ENCODE peak calls at places on chromosomes 16 and 17, in nine cellular contexts. J, S, D, Z, R, W, X, I and Q are unnamed samples.
A peak's percentile ranks its signal among the peaks of the same experiment; 100 is the strongest.

GRCh38 chr17:78798695-78799559 is 16.9 kb upstream of the CYTH1 start:
- DNase-seq in Z (peak; percentile 27), J (no peak), S (no peak), I (peak; percentile 50), X (no peak), W (no peak), R (no peak), D (peak; percentile 28), Q (no peak)

GRCh38 chr17:16378631-16379282 is 2.1 kb upstream of the UBB start:
- DNase-seq in S (no peak), I (no peak), D (no peak), Z (peak; percentile 35), X (no peak), J (no peak), R (peak; percentile 34), W (peak; percentile 69), Q (peak; percentile 62)

GRCh38 chr16:3282103-3282746 is 1.1 kb upstream of the ZNF263 start:
- DNase-seq in S (no peak), R (no peak), Z (peak; percentile 87), J (no peak), D (peak; percentile 87), W (no peak), I (peak; percentile 73), X (no peak), Q (no peak)

GRCh38 chr17:40952675-40953074 is 14.1 kb downstream of the KRT39 start:
- DNase-seq in I (no peak), Z (no peak), D (no peak), R (no peak), W (no peak), S (no peak), J (no peak), X (no peak), Q (no peak)

GRCh38 chr16:87320510-87321227 is 3.5 kb upstream of the C16orf95 start:
- DNase-seq in J (no peak), I (no peak), R (no peak), X (no peak), Z (no peak), D (no peak), S (no peak), W (no peak), Q (no peak)

GRCh38 chr16:83723901-83724300 is 83.9 kb upstream of the HSBP1 start:
- DNase-seq in I (no peak), X (no peak), R (no peak), J (no peak), Z (no peak), S (no peak), W (no peak), D (no peak), Q (no peak)

GRCh38 chr16:10601444-10602401 is 21.3 kb upstream of the EMP2 start:
- DNase-seq in R (peak; percentile 30), X (no peak), S (peak; percentile 55), Z (peak; percentile 38), W (peak; percentile 64), D (no peak), J (no peak), I (peak; percentile 82), Q (no peak)

GRCh38 chr17:46865100-46865499 is 13.7 kb downstream of the WNT9B start:
- DNase-seq in W (no peak), X (no peak), I (no peak), S (no peak), J (no peak), R (no peak), D (no peak), Z (peak; percentile 38), Q (no peak)

GRCh38 chr17:71329310-71330098 is 791.3 kb upstream of the SOX9 start:
- DNase-seq in J (no peak), R (no peak), D (no peak), W (no peak), X (no peak), Z (no peak), I (no peak), S (no peak), Q (no peak)

GRCh38 chr17:60863892-60864673 is 186.4 kb downstream of the BCAS3 start:
- DNase-seq in D (no peak), X (no peak), S (no peak), W (no peak), Z (no peak), R (no peak), I (no peak), J (no peak), Q (no peak)

GRCh38 chr17:58052951-58053715 is 30.1 kb upstream of the DYNLL2 start:
- DNase-seq in J (no peak), R (no peak), I (no peak), Z (no peak), S (no peak), X (no peak), D (no peak), W (no peak), Q (no peak)

GRCh38 chr16:29745853-29746345 is at the start of gene C16orf54:
- DNase-seq in W (peak; percentile 87), S (no peak), D (no peak), I (no peak), J (no peak), X (peak; percentile 65), Z (peak; percentile 50), R (peak; percentile 88), Q (peak; percentile 73)

GRCh38 chr17:31496097-31496496 is 104.6 kb downstream of the RAB11FIP4 start:
- DNase-seq in X (no peak), D (no peak), I (no peak), J (no peak), S (no peak), W (no peak), Z (no peak), R (no peak), Q (no peak)

GRCh38 chr17:1474402-1475189 is 17.9 kb downstream of the MYO1C start:
- DNase-seq in I (no peak), D (no peak), W (no peak), Z (no peak), X (no peak), J (no peak), S (no peak), R (peak; percentile 79), Q (no peak)

GRCh38 chr16:85781685-85782370 is 17.5 kb downstream of the EMC8 start:
- DNase-seq in S (peak; percentile 82), X (no peak), J (no peak), I (peak; percentile 68), W (peak; percentile 53), R (peak; percentile 77), D (no peak), Z (no peak), Q (peak; percentile 85)

GRCh38 chr16:78045865-78046581 is 23.7 kb downstream of the CLEC3A start:
- DNase-seq in W (peak; percentile 41), J (no peak), R (peak; percentile 93), I (peak; percentile 59), Z (peak; percentile 93), D (peak; percentile 61), S (peak; percentile 67), X (peak; percentile 97), Q (peak; percentile 70)

GRCh38 chr17:32772453-32773025 is 104.4 kb downstream of the MYO1D start:
- DNase-seq in I (no peak), W (no peak), D (no peak), Z (no peak), X (no peak), S (no peak), J (no peak), R (peak; percentile 34), Q (no peak)

GRCh38 chr16:4317471-4318170 is 1.8 kb downstream of the GLIS2 start:
- DNase-seq in Z (peak; percentile 17), D (peak; percentile 26), R (peak; percentile 58), S (no peak), I (no peak), W (no peak), X (peak; percentile 48), J (no peak), Q (no peak)

GRCh38 chr16:88403794-88404581 is 21.2 kb downstream of the ZNF469 start:
- DNase-seq in R (peak; percentile 69), S (no peak), D (no peak), J (no peak), Z (no peak), W (no peak), X (no peak), I (no peak), Q (no peak)

GRCh38 chr17:32813021-32813420 is 63.9 kb downstream of the MYO1D start:
- DNase-seq in Z (no peak), I (no peak), J (no peak), D (no peak), R (no peak), X (no peak), W (no peak), S (no peak), Q (no peak)

GRCh38 chr17:7215652-7216139 is 3.9 kb downstream of the DLG4 start:
- DNase-seq in Z (peak; percentile 44), R (no peak), S (no peak), J (no peak), I (no peak), W (no peak), D (no peak), X (no peak), Q (no peak)

GRCh38 chr16:55643161-55643970 is 12.4 kb upstream of the SLC6A2 start:
- DNase-seq in J (peak; percentile 8), Z (no peak), S (no peak), W (peak; percentile 10), X (no peak), I (peak; percentile 59), R (peak; percentile 34), D (peak; percentile 33), Q (peak; percentile 59)

GRCh38 chr17:80138856-80139426 is 8.0 kb downstream of the EIF4A3 start:
- DNase-seq in R (no peak), Z (no peak), S (no peak), D (no peak), I (no peak), W (peak; percentile 69), J (no peak), X (no peak), Q (peak; percentile 18)
- TF ChIP-seq POLR2AphosphoS5 in R (no peak), Z (no peak), S (no peak), D (no peak), I (no peak), W (no peak), J (no peak), X (peak; percentile 21), Q (no peak)

GRCh38 chr16:28192811-28193529 is 18.8 kb downstream of the XPO6 start:
- DNase-seq in X (no peak), Z (no peak), J (no peak), W (peak; percentile 65), S (no peak), D (no peak), I (no peak), R (no peak), Q (peak; percentile 42)
- H3K4me3 ChIP-seq in X (no peak overlapping the region), Z (no peak overlapping the region), J (no peak overlapping the region), W (no peak overlapping the region), S (no peak overlapping the region), D (no peak overlapping the region), I (no peak overlapping the region), R (no peak overlapping the region), Q (no peak overlapping the region)

GRCh38 chr16:80614908-80615696 is 74.3 kb downstream of the DYNLRB2 start:
- DNase-seq in X (peak; percentile 10), J (peak; percentile 6), I (no peak), D (peak; percentile 34), W (no peak), Z (peak; percentile 12), R (no peak), S (no peak), Q (no peak)
- TF ChIP-seq CTCF in X (no peak), J (no peak), I (no peak), D (no peak), W (no peak), Z (no peak), R (no peak), S (no peak), Q (no peak)

DNA sequence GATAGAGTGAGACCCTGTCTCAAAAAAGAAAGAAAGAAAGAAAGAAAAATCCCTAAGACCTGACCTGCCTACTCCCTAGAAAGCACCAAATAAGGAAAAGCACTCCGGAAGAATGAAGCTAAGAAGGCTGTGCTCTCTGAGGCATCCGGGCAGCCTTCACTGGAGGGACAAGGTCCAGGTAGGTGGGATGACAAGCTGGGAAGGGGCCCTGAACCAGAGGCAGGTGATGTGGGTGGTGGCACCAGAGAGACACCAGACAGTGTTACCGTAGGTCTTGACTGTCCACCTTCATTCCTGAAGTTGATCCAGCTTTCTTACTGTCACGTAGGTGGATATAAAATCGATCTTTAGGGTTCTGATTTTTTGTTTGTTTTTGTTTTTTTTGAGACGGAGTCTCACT is 26.3 kb downstream of the SMTNL2 start:
- DNase-seq in S (no peak), Z (no peak), I (no peak), R (no peak), D (no peak), J (no peak), X (no peak), W (no peak), Q (no peak)
- TF ChIP-seq POLR2AphosphoS5 in S (no peak), Z (no peak), I (no peak), R (no peak), D (no peak), J (no peak), X (no peak), W (no peak), Q (no peak)